ENCODE peak calls at places on chromosomes 3 and 15, in five cellular contexts. Q is tibial artery, K is mammary epithelial cell, N is lung, S is pancreas. B is an unnamed sample.

GRCh38 chr3:101340591-101340990 is 20.2 kb upstream of the IMPG2 start:
- DNase-seq in Q (no peak), K (peak; percentile 9), N (no peak), S (no peak), B (no peak)

GRCh38 chr3:63824309-63824708 is 5.2 kb downstream of the C3orf49 start:
- DNase-seq in Q (no peak), K (peak; percentile 96), N (no peak), S (no peak), B (no peak)

GRCh38 chr3:158788446-158788845 is 13.4 kb upstream of the MFSD1 start:
- DNase-seq in Q (no peak), K (no peak), N (no peak), S (no peak), B (no peak)

GRCh38 chr3:31240894-31241293 is 291.8 kb upstream of the STT3B start:
- DNase-seq in Q (no peak), K (no peak), N (no peak), S (no peak), B (no peak)

GRCh38 chr3:157190242-157190876 is 30.4 kb upstream of the CCNL1 start:
- DNase-seq in Q (no peak), K (no peak), N (no peak), S (no peak), B (no peak)

GRCh38 chr3:193732391-193732790 is 139.4 kb downstream of the OPA1 start:
- DNase-seq in Q (no peak), K (peak; percentile 48), N (no peak), S (no peak), B (no peak)

GRCh38 chr15:28947241-28947674 is 61.5 kb downstream of the APBA2 start:
- DNase-seq in Q (no peak), K (no peak), N (no peak), S (no peak), B (no peak)

GRCh38 chr3:30286007-30286669 is 320.3 kb upstream of the TGFBR2 start:
- DNase-seq in Q (peak; percentile 85), K (peak; percentile 93), N (peak; percentile 60), S (peak; percentile 87), B (no peak)

GRCh38 chr3:99355465-99355864 is 282.9 kb upstream of the COL8A1 start:
- DNase-seq in Q (no peak), K (no peak), N (no peak), S (no peak), B (no peak)

GRCh38 chr15:74523982-74524381 is 17.0 kb upstream of the ARID3B start:
- DNase-seq in Q (no peak), K (peak; percentile 85), N (no peak), S (no peak), B (no peak)

GRCh38 chr15:39429898-39430357 is 151.0 kb upstream of the THBS1 start:
- DNase-seq in Q (no peak), K (peak; percentile 74), N (no peak), S (no peak), B (no peak)

GRCh38 chr15:55168350-55168974 is 28.3 kb downstream of the RSL24D1 start:
- DNase-seq in Q (peak; percentile 24), K (peak; percentile 54), N (peak; percentile 42), S (peak; percentile 52), B (peak; percentile 64)

GRCh38 chr15:69308949-69309348 is 10.2 kb downstream of the PAQR5 start:
- DNase-seq in Q (no peak), K (no peak), N (no peak), S (no peak), B (no peak)

GRCh38 chr15:55564347-55565145 is 23.6 kb downstream of the PYGO1 start:
- DNase-seq in Q (no peak), K (no peak), N (no peak), S (no peak), B (no peak)

GRCh38 chr3:108117245-108117644 is 26.4 kb upstream of the CD47 start:
- DNase-seq in Q (no peak), K (peak; percentile 27), N (no peak), S (no peak), B (no peak)

GRCh38 chr3:197237897-197238296 is 60.5 kb downstream of the DLG1 start:
- DNase-seq in Q (no peak), K (no peak), N (no peak), S (no peak), B (no peak)
- H3K36me3 ChIP-seq in Q (peaks cover 10% of the 10 kb centered on the region), K (no peaks in the 10 kb centered on the region), N (no peaks in the 10 kb centered on the region), S (no peaks in the 10 kb centered on the region), B (peaks cover 11% of the 10 kb centered on the region)

GRCh38 chr15:98916826-98917225 is 90.8 kb downstream of the PGPEP1L start:
- DNase-seq in Q (no peak), K (no peak), N (no peak), S (no peak), B (no peak)

GRCh38 chr15:98914626-98915025 is 93.0 kb downstream of the PGPEP1L start:
- DNase-seq in Q (no peak), K (peak; percentile 83), N (no peak), S (no peak), B (no peak)

GRCh38 chr15:98923159-98923558 is 84.4 kb downstream of the PGPEP1L start:
- DNase-seq in Q (no peak), K (no peak), N (no peak), S (peak; percentile 41), B (no peak)

GRCh38 chr15:98920091-98920880 is 87.3 kb downstream of the PGPEP1L start:
- DNase-seq in Q (no peak), K (peak; percentile 50), N (no peak), S (no peak), B (no peak)

DNA sequence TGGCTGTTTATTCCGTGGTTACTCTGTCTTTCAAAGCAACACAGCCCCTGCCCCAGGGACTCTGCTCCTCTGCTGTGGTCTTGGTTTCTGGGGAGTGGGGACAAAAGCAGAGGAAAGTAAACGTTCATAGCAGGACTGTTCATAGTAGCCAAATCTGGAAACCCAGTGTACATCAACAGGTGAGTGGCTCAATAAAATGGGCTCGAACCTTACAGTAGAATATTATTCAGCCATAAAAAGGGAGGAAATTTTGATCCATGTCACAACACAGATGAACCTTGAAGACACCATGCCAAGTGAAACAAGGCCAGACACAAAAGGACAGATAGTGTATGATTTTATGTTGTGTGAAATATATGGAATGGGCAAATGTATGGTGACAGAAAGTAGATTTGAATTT is 90.2 kb downstream of the PGPEP1L start:
- DNase-seq in Q (no peak), K (no peak), N (no peak), S (no peak), B (no peak)
- H3K36me3 ChIP-seq in Q (peaks cover 60% of the 10 kb centered on the region), K (peaks cover 24% of the 10 kb centered on the region), N (peaks cover 34% of the 10 kb centered on the region), S (peaks cover 3% of the 10 kb centered on the region), B (peaks cover 75% of the 10 kb centered on the region)

GRCh38 chr15:58875343-58875742 is 58.1 kb downstream of the SLTM start:
- DNase-seq in Q (no peak), K (peak; percentile 58), N (no peak), S (no peak), B (no peak)

GRCh38 chr15:58882243-58882642 is 51.2 kb downstream of the SLTM start:
- DNase-seq in Q (no peak), K (no peak), N (no peak), S (no peak), B (no peak)

GRCh38 chr15:58880320-58880719 is 53.2 kb downstream of the SLTM start:
- DNase-seq in Q (no peak), K (no peak), N (no peak), S (no peak), B (no peak)

GRCh38 chr15:58876306-58876705 is 57.2 kb downstream of the SLTM start:
- DNase-seq in Q (no peak), K (no peak), N (no peak), S (no peak), B (no peak)

DNA sequence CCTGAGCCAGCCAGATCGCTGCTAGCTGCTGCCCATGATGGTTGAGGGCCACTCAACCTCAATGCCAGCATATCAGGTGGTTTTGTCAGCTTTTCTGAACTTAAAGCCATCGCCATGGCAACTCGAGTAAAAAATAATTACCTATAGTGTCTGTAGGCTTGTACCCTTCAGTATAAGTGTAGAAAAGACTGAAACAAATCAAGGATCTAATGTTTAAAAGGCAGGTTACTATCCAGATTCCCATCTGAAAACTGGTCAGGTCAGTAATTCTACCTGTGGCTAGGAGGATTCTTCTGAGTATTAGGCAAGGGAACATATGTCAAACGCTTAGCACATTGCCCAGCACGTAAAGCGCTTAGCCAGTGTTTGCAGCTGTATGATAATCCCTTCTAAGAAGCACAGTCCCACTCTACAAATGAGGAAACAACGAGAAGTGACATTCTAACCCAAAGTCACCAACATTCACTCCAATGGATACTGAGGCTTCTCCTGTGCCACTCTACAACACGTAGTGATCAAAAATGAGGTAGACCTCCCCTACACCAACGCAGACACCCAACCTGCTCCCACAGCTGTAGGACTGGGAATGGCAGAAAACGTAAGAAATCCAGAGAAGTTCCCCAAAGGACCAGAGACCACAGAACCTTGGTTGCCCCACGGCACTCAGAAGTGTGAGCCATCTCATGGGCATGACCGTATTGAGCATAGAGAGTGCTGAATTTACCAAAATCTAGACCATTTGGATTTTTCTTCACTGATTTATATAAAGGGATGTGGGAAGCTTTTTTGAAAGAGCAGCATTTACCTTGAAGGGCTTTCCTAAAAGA is 55.3 kb downstream of the SLTM start:
- DNase-seq in Q (no peak), K (no peak), N (no peak), S (no peak), B (no peak)
- H3K36me3 ChIP-seq in Q (peaks cover 64% of the 10 kb centered on the region), K (peaks cover 32% of the 10 kb centered on the region), N (peaks cover 16% of the 10 kb centered on the region), S (peaks cover 5% of the 10 kb centered on the region), B (peaks cover 55% of the 10 kb centered on the region)

GRCh38 chr3:45952456-45952855 is 9.2 kb downstream of the CXCR6 start:
- DNase-seq in Q (no peak), K (no peak), N (no peak), S (no peak), B (no peak)
- H3K36me3 ChIP-seq in Q (peaks cover 90% of the 10 kb centered on the region), K (peaks cover 2% of the 10 kb centered on the region), N (peaks cover 61% of the 10 kb centered on the region), S (peaks cover 5% of the 10 kb centered on the region), B (peaks cover 98% of the 10 kb centered on the region)

GRCh38 chr3:50255251-50255615 is 13.7 kb upstream of the SEMA3B start:
- DNase-seq in Q (no peak), K (peak; percentile 73), N (no peak), S (no peak), B (no peak)
- H3K36me3 ChIP-seq in Q (peaks cover 66% of the 10 kb centered on the region), K (peaks cover 20% of the 10 kb centered on the region), N (peaks cover 72% of the 10 kb centered on the region), S (peaks cover 8% of the 10 kb centered on the region), B (peaks cover 76% of the 10 kb centered on the region)

B was measured in DND-41.